ENCODE peak calls at places on chromosomes 3 and 15, in nine cellular contexts. G is GM04504, M is NT2/D1, B is kidney epithelial cell, F is NCI-H1417, L is MV-4-11, R is lower leg skin, T is psoas muscle, K is HFFc6. N is an unnamed sample.

GRCh38 chr15:99708563-99708962 is 24.7 kb downstream of the LYSMD4 start:
- DNase-seq in G (peak; percentile 75), M (no peak), B (peak; percentile 68), F (no peak), L (peak; percentile 68), R (peak; percentile 87), T (peak; percentile 85), K (peak; percentile 87), N (peak; percentile 64)

GRCh38 chr15:94411279-94411678 is 179.9 kb downstream of the MCTP2 start:
- DNase-seq in G (no peak), M (no peak), B (no peak), F (peak; percentile 49), L (no peak), R (no peak), T (no peak), K (no peak), N (no peak)

GRCh38 chr3:134903840-134904239 is 108.8 kb downstream of the EPHB1 start:
- DNase-seq in G (no peak), M (no peak), B (no peak), F (no peak), L (no peak), R (no peak), T (no peak), K (no peak), N (no peak)

GRCh38 chr15:85100186-85100937 is 118.7 kb downstream of the PDE8A start:
- DNase-seq in G (no peak), M (no peak), B (no peak), F (peak; percentile 68), L (peak; percentile 3), R (no peak), T (no peak), K (no peak), N (no peak)

GRCh38 chr3:189488241-189488767 is 142.9 kb upstream of the TP63 start:
- DNase-seq in G (peak; percentile 62), M (peak; percentile 18), B (no peak), F (no peak), L (no peak), R (no peak), T (peak; percentile 37), K (no peak), N (no peak)

GRCh38 chr3:174891524-174892203 is 32.5 kb downstream of the NAALADL2 start:
- DNase-seq in G (no peak), M (peak; percentile 11), B (no peak), F (no peak), L (no peak), R (no peak), T (no peak), K (peak; percentile 36), N (no peak)

GRCh38 chr3:148366743-148367410 is 330.8 kb upstream of the AGTR1 start:
- DNase-seq in G (no peak), M (no peak), B (no peak), F (no peak), L (no peak), R (no peak), T (no peak), K (peak; percentile 9), N (no peak)

GRCh38 chr3:12308517-12308916 is 19.6 kb downstream of the PPARG start:
- DNase-seq in G (peak; percentile 45), M (no peak), B (peak; percentile 83), F (no peak), L (peak; percentile 38), R (no peak), T (no peak), K (peak; percentile 87), N (no peak)

GRCh38 chr3:15375461-15376000 is 43.1 kb upstream of the SH3BP5 start:
- DNase-seq in G (no peak), M (no peak), B (no peak), F (no peak), L (no peak), R (no peak), T (no peak), K (no peak), N (no peak)

GRCh38 chr15:40002295-40002694 is 36.7 kb downstream of the SRP14 start:
- DNase-seq in G (no peak), M (no peak), B (no peak), F (no peak), L (no peak), R (no peak), T (no peak), K (no peak), N (no peak)

GRCh38 chr3:149453140-149453805 is 21.2 kb upstream of the TM4SF4 start:
- DNase-seq in G (no peak), M (no peak), B (no peak), F (no peak), L (peak; percentile 46), R (no peak), T (no peak), K (no peak), N (no peak)

GRCh38 chr3:186239321-186239720 is 122.7 kb downstream of the DGKG start:
- DNase-seq in G (no peak), M (no peak), B (no peak), F (peak; percentile 49), L (peak; percentile 81), R (no peak), T (no peak), K (no peak), N (no peak)

GRCh38 chr3:52399593-52399992 is 45.3 kb downstream of the SEMA3G start:
- DNase-seq in G (no peak), M (no peak), B (no peak), F (no peak), L (no peak), R (no peak), T (peak; percentile 4), K (no peak), N (no peak)

GRCh38 chr3:60577601-60578000 is 673.7 kb downstream of the FHIT start:
- DNase-seq in G (no peak), M (no peak), B (no peak), F (no peak), L (no peak), R (no peak), T (no peak), K (no peak), N (no peak)

GRCh38 chr3:78791745-78792144 is 976.1 kb downstream of the ROBO1 start:
- DNase-seq in G (no peak), M (no peak), B (no peak), F (no peak), L (no peak), R (no peak), T (no peak), K (no peak), N (no peak)

GRCh38 chr15:63466378-63467192 is 37.8 kb upstream of the USP3 start:
- DNase-seq in G (no peak), M (peak; percentile 59), B (no peak), F (peak; percentile 15), L (peak; percentile 68), R (no peak), T (no peak), K (peak; percentile 46), N (no peak)

GRCh38 chr3:167735233-167736107 is at the start of gene SERPINI1:
- DNase-seq in G (peak; percentile 71), M (peak; percentile 90), B (peak; percentile 87), F (peak; percentile 91), L (peak; percentile 89), R (peak; percentile 89), T (peak; percentile 83), K (peak; percentile 88), N (peak; percentile 94)

GRCh38 chr3:194103475-194103874 is 32.5 kb upstream of the HES1 start:
- DNase-seq in G (no peak), M (no peak), B (no peak), F (no peak), L (no peak), R (no peak), T (no peak), K (no peak), N (no peak)

GRCh38 chr3:138687236-138687635 is 78.7 kb downstream of the FAIM start:
- DNase-seq in G (no peak), M (no peak), B (no peak), F (no peak), L (peak; percentile 28), R (no peak), T (no peak), K (peak; percentile 39), N (no peak)

GRCh38 chr3:23928525-23928924 is 11.6 kb downstream of the RPL15 start:
- DNase-seq in G (no peak), M (no peak), B (no peak), F (no peak), L (peak; percentile 63), R (no peak), T (no peak), K (no peak), N (no peak)

GRCh38 chr15:67779160-67780111 is 45.9 kb upstream of the SKOR1 start:
- DNase-seq in G (no peak), M (no peak), B (no peak), F (no peak), L (no peak), R (no peak), T (no peak), K (no peak), N (no peak)

GRCh38 chr15:38071211-38071972 is 137.0 kb downstream of the TMCO5A start:
- DNase-seq in G (no peak), M (no peak), B (no peak), F (no peak), L (no peak), R (no peak), T (no peak), K (no peak), N (no peak)

GRCh38 chr3:134711284-134711683 is 60.5 kb upstream of the KY start:
- DNase-seq in G (no peak), M (no peak), B (peak; percentile 12), F (no peak), L (no peak), R (no peak), T (no peak), K (peak; percentile 13), N (no peak)

GRCh38 chr3:175304437-175304836 is 445.3 kb downstream of the NAALADL2 start:
- DNase-seq in G (no peak), M (no peak), B (no peak), F (no peak), L (no peak), R (peak; percentile 14), T (no peak), K (no peak), N (no peak)

GRCh38 chr3:183158113-183158512 is 4.4 kb downstream of the LAMP3 start:
- DNase-seq in G (no peak), M (no peak), B (no peak), F (no peak), L (no peak), R (no peak), T (no peak), K (no peak), N (no peak)

N was measured in adrenal gland.